ENCODE peak calls at places on chromosomes 7 and 10, in nine cellular contexts. D, G, S, E, B, F, J, T and M are unnamed samples.
A peak's percentile ranks its signal among the peaks of the same experiment; 100 is the strongest.

GRCh38 chr7:2399848-2400587 is 3.4 kb upstream of the CHST12 start:
- DNase-seq in D (no peak), G (peak; percentile 87), S (peak; percentile 96), E (peak; percentile 81), B (no peak), F (peak; percentile 89), J (no peak), T (no peak), M (no peak)

GRCh38 chr10:110527731-110528171 is 30.0 kb downstream of the DUSP5 start:
- DNase-seq in D (no peak), G (no peak), S (no peak), E (no peak), B (no peak), F (no peak), J (no peak), T (no peak), M (no peak)

GRCh38 chr10:30510932-30511700 is 77.1 kb downstream of the MAP3K8 start:
- DNase-seq in D (no peak), G (no peak), S (no peak), E (no peak), B (no peak), F (no peak), J (no peak), T (no peak), M (no peak)

GRCh38 chr7:117061751-117062150 is 108.5 kb downstream of the ST7 start:
- DNase-seq in D (no peak), G (no peak), S (peak; percentile 32), E (no peak), B (no peak), F (peak; percentile 5), J (no peak), T (no peak), M (no peak)

GRCh38 chr10:14545827-14546226 is 215.1 kb upstream of the FRMD4A start:
- DNase-seq in D (no peak), G (peak; percentile 44), S (peak; percentile 55), E (no peak), B (no peak), F (no peak), J (no peak), T (no peak), M (no peak)

GRCh38 chr7:30322656-30323355 is 38.4 kb downstream of the ZNRF2 start:
- DNase-seq in D (no peak), G (no peak), S (no peak), E (no peak), B (peak; percentile 13), F (no peak), J (no peak), T (peak; percentile 19), M (no peak)

GRCh38 chr10:53664620-53665019 is 892.0 kb upstream of the MBL2 start:
- DNase-seq in D (no peak), G (no peak), S (no peak), E (no peak), B (no peak), F (no peak), J (peak; percentile 5), T (no peak), M (no peak)

GRCh38 chr7:5350600-5351385 is 68.0 kb downstream of the SLC29A4 start:
- DNase-seq in D (no peak), G (no peak), S (no peak), E (no peak), B (no peak), F (no peak), J (no peak), T (no peak), M (no peak)

GRCh38 chr7:139799586-139799985 is 21.8 kb upstream of the HIPK2 start:
- DNase-seq in D (no peak), G (no peak), S (no peak), E (no peak), B (no peak), F (no peak), J (no peak), T (no peak), M (no peak)

GRCh38 chr10:104331208-104331838 is 6.9 kb downstream of the ITPRIP start:
- DNase-seq in D (no peak), G (no peak), S (peak; percentile 67), E (peak; percentile 33), B (no peak), F (no peak), J (no peak), T (no peak), M (no peak)

DNA sequence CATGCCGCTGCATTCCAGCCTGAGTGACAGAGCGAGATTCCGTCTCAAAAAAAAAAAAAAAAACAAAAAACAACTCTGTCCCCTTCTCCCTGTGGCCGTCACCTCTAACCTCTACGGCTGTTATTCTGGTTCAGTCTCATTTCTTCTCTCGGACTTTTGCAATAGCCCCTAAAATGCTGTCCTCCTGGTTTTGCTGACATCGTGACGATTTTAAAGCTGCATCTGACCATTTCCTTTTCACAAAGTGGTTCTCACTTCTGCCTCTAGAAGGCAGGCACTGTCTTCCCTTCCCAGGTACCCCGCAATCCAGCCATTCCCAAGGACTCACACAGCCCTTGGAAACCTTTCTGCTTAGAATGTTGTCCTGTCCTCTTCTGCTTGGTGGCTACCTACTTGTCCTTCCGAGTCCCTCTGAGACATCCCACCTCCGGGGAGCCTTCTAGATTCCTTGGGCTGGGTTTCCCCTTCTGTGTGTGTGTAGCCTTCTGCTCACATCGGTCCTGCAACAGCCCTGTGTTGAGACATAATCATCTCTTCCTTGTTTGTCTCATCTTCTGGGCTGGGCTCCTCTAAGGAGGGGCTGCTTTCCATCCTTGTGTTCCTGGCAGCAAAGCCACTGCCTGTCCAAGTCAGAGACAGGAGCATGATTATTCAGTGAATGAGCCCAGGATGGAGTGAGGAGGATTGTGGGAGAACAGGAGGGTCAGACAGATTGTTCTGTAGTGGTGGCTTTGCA is 83.1 kb downstream of the GRK5 start:
- DNase-seq in D (no peak), G (no peak), S (no peak), E (no peak), B (no peak), F (no peak), J (no peak), T (no peak), M (no peak)
- TF ChIP-seq CTCF in D (no peak), G (peak; percentile 26), S (peak; percentile 35), E (no peak), B (no peak), F (peak; percentile 30), J (no peak), T (peak; percentile 4), M (no peak)

GRCh38 chr10:3785251-3785848 is 341 bp upstream of the KLF6 start:
- DNase-seq in D (peak; percentile 99), G (peak; percentile 95), S (peak; percentile 97), E (peak; percentile 99), B (peak; percentile 100), F (peak; percentile 91), J (peak; percentile 100), T (peak; percentile 100), M (peak; percentile 99)

GRCh38 chr10:3783721-3784432 is 1.1 kb downstream of the KLF6 start:
- DNase-seq in D (peak; percentile 35), G (no peak), S (peak; percentile 57), E (peak; percentile 80), B (no peak), F (no peak), J (no peak), T (no peak), M (no peak)

GRCh38 chr10:3783313-3783689 is 1.7 kb downstream of the KLF6 start:
- DNase-seq in D (peak; percentile 71), G (peak; percentile 78), S (peak; percentile 83), E (no peak), B (peak; percentile 82), F (no peak), J (peak; percentile 34), T (peak; percentile 62), M (peak; percentile 25)

GRCh38 chr10:3785849-3786290 is 861 bp upstream of the KLF6 start:
- DNase-seq in D (peak; percentile 63), G (no peak), S (no peak), E (no peak), B (peak; percentile 51), F (no peak), J (peak; percentile 39), T (peak; percentile 44), M (peak; percentile 14)

GRCh38 chr10:3784510-3785250 is at the start of gene KLF6:
- DNase-seq in D (peak; percentile 59), G (no peak), S (no peak), E (no peak), B (peak; percentile 51), F (no peak), J (peak; percentile 36), T (no peak), M (peak; percentile 39)
- TF ChIP-seq CTCF in D (no peak), G (no peak), S (peak; percentile 17), E (no peak), B (peak; percentile 11), F (no peak), J (no peak), T (peak; percentile 17), M (no peak)

GRCh38 chr10:76089626-76090185 is 658.3 kb downstream of the LRMDA start:
- DNase-seq in D (no peak), G (no peak), S (no peak), E (no peak), B (no peak), F (no peak), J (no peak), T (no peak), M (no peak)

GRCh38 chr10:76085773-76086570 is 654.5 kb downstream of the LRMDA start:
- DNase-seq in D (no peak), G (no peak), S (no peak), E (no peak), B (no peak), F (no peak), J (no peak), T (no peak), M (no peak)

GRCh38 chr10:76085002-76085401 is 653.6 kb downstream of the LRMDA start:
- DNase-seq in D (no peak), G (no peak), S (no peak), E (no peak), B (no peak), F (no peak), J (no peak), T (no peak), M (no peak)

GRCh38 chr10:76082956-76083355 is 651.5 kb downstream of the LRMDA start:
- DNase-seq in D (no peak), G (no peak), S (peak; percentile 19), E (no peak), B (no peak), F (peak; percentile 14), J (no peak), T (no peak), M (no peak)

DNA sequence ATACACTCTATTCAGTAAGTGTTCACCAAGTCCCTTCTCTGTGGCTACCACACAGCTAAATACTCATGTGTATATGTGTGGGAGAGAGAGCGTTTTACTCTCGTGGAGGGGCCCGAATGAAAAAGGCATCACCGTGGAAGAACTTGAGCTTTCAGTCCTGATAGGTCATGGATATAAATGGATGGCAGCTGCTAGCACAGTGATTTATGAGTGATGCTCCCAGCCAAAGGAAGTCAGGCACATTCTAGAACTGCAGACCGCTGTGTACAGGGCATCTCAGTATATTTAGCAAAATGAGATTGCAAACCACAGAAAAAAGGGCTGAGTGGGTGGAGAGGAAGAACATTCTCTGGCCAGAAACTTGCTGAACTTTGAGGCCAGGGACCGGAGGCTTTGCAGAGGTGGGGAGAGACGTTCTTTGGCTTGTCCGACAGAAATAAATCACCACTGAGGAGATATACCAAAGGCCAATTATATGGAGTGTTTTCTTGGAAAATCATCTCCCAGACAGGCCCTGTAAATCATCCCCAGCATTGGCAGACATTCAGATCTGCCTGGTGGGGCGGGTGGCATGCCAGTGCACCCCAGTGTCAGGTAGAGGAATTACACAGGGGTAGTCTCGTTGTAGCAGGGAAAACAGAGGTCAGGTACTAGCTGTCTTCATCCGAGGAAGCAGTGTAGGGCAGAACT is 655.3 kb downstream of the LRMDA start:
- DNase-seq in D (no peak), G (peak; percentile 18), S (peak; percentile 81), E (no peak), B (no peak), F (peak; percentile 68), J (peak; percentile 35), T (peak; percentile 28), M (no peak)
- TF ChIP-seq CTCF in D (peak; percentile 23), G (peak; percentile 51), S (peak; percentile 79), E (peak; percentile 7), B (peak; percentile 31), F (peak; percentile 62), J (peak; percentile 60), T (no peak), M (peak; percentile 52)

GRCh38 chr7:50331564-50332208 is 27.2 kb downstream of the IKZF1 start:
- DNase-seq in D (no peak), G (no peak), S (no peak), E (no peak), B (peak; percentile 63), F (no peak), J (no peak), T (peak; percentile 69), M (no peak)
- TF ChIP-seq CTCF in D (no peak), G (no peak), S (no peak), E (no peak), B (no peak), F (no peak), J (no peak), T (no peak), M (no peak)